ENCODE peak calls at places on chromosomes 2 and 18, in seven cellular contexts. J, B, W, X, Y, L and D are unnamed samples.

GRCh38 chr18:52937840-52938239 is 597.8 kb downstream of the DCC start:
- ATAC-seq in B (no peak), L (no peak), J (no peak), X (no peak), Y (no peak), W (no peak), D (no peak)

GRCh38 chr2:62794791-62795190 is 89.3 kb downstream of the EHBP1 start:
- ATAC-seq in Y (no peak), J (peak), L (peak), W (no peak), B (no peak), X (peak), D (no peak)

GRCh38 chr2:104025296-104025695 is 828.6 kb upstream of the POU3F3 start:
- ATAC-seq in W (no peak), Y (no peak), X (no peak), J (no peak), B (no peak), L (no peak), D (no peak)

GRCh38 chr18:54672846-54673475 is 81.9 kb downstream of the DYNAP start:
- ATAC-seq in X (no peak), W (no peak), L (peak), Y (no peak), J (no peak), B (no peak), D (no peak)

GRCh38 chr18:62715829-62716678 is 713 bp downstream of the PHLPP1 start:
- ATAC-seq in J (peak), Y (peak), X (peak), L (no peak), B (peak), W (peak), D (peak)

GRCh38 chr18:70454705-70455322 is 166.0 kb downstream of the SOCS6 start:
- ATAC-seq in Y (peak), X (peak), B (no peak), J (no peak), L (peak), W (no peak), D (no peak)

GRCh38 chr2:85920810-85921545 is 32.2 kb upstream of the ST3GAL5 start:
- ATAC-seq in X (peak), J (peak), Y (no peak), W (peak), L (peak), B (peak), D (peak)

GRCh38 chr18:21105936-21106335 is 5.7 kb downstream of the ROCK1 start:
- ATAC-seq in W (no peak), X (no peak), L (peak), B (peak), J (no peak), Y (no peak), D (no peak)

GRCh38 chr18:13415736-13416135 is 197.2 kb downstream of the LDLRAD4 start:
- ATAC-seq in B (peak), Y (no peak), J (no peak), W (no peak), X (no peak), L (no peak), D (no peak)

GRCh38 chr2:121417826-121418225 is 112.9 kb upstream of the RNU4ATAC start:
- ATAC-seq in X (no peak), J (no peak), B (no peak), L (no peak), W (no peak), Y (no peak), D (no peak)

GRCh38 chr18:57083485-57083884 is 63.4 kb upstream of the BOD1L2 start:
- ATAC-seq in B (no peak), Y (no peak), L (no peak), X (no peak), W (no peak), J (no peak), D (no peak)

GRCh38 chr18:61459896-61460295 is 126.7 kb downstream of the CDH20 start:
- ATAC-seq in J (no peak), Y (no peak), W (peak), B (no peak), X (no peak), L (no peak), D (no peak)

GRCh38 chr2:228681426-228681825 is 499.9 kb upstream of the SPHKAP start:
- ATAC-seq in W (no peak), Y (peak), B (peak), J (peak), L (peak), X (peak), D (peak)

GRCh38 chr2:120605231-120605935 is 130.3 kb upstream of the GLI2 start:
- ATAC-seq in J (no peak), Y (no peak), B (no peak), W (no peak), L (no peak), X (no peak), D (no peak)

GRCh38 chr18:13536578-13536977 is 189.8 kb downstream of the FAM210A start:
- ATAC-seq in L (no peak), W (no peak), B (no peak), X (no peak), J (no peak), Y (no peak), D (no peak)

GRCh38 chr2:102050854-102051391 is 59.2 kb downstream of the IL1R2 start:
- ATAC-seq in X (peak), B (peak), J (peak), W (peak), Y (no peak), L (no peak), D (peak)

GRCh38 chr18:23641143-23641720 is 21.5 kb downstream of the ANKRD29 start:
- ATAC-seq in J (no peak), B (no peak), Y (no peak), X (no peak), L (no peak), W (no peak), D (no peak)

GRCh38 chr2:152175368-152176112 is at the start of gene STAM2:
- ATAC-seq in X (peak), W (peak), L (peak), Y (peak), B (peak), J (peak), D (peak)
- TF ChIP-seq POLR2A in X (peak), W (peak), L (peak), Y (peak), B (peak), J (peak), D (peak)

GRCh38 chr18:46315187-46315586 is 211.0 kb downstream of the HAUS1 start:
- ATAC-seq in B (no peak), J (no peak), X (no peak), W (no peak), Y (no peak), L (peak), D (no peak)
- TF ChIP-seq CTCF in B (no peak), J (no peak), X (no peak), W (no peak), Y (no peak), L (no peak), D (no peak)

GRCh38 chr2:179264238-179265081 is at the start of gene SESTD1:
- ATAC-seq in X (peak), Y (peak), L (peak), J (peak), B (peak), W (peak), D (peak)
- TF ChIP-seq POLR2A in X (no peak), Y (peak), L (peak), J (peak), B (peak), W (peak), D (peak)

DNA sequence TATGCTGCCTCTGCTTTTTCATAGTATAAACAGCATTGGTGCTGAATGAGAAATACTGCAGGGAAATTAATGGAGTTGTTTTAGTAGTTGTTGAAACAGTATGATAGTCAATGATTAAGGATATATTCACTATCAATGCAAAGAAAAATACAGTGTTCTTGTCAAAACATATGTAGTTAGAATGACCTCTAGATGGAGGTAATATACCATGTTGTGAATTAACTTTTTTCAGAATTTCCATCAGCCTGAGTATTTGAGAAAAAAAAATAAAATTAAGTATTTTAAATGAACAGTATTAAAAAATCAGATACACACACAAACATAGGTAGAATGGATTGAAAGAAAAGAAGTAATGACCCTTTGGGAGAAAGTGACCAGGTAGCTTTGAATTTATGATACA is 59.5 kb downstream of the RMDN2 start:
- ATAC-seq in L (no peak), X (peak), J (no peak), W (no peak), B (no peak), Y (no peak), D (no peak)
- TF ChIP-seq CTCF in L (no peak), X (peak), J (no peak), W (no peak), B (no peak), Y (no peak), D (no peak)

GRCh38 chr2:71071681-71072398 is 3.4 kb downstream of the NAGK start:
- ATAC-seq in Y (no peak), L (no peak), X (no peak), J (no peak), B (no peak), W (no peak), D (no peak)

GRCh38 chr2:71072492-71072891 is 4.0 kb downstream of the NAGK start:
- ATAC-seq in X (no peak), L (no peak), B (no peak), W (no peak), J (no peak), Y (no peak), D (no peak)

GRCh38 chr2:71068218-71069035 is at the start of gene NAGK:
- ATAC-seq in J (peak), B (peak), W (peak), X (peak), L (peak), Y (peak), D (peak)

GRCh38 chr2:71069376-71069775 is 928 bp downstream of the NAGK start:
- ATAC-seq in J (no peak), L (no peak), W (no peak), Y (no peak), X (no peak), B (no peak), D (no peak)

GRCh38 chr2:71070294-71071025 is 2.0 kb downstream of the NAGK start:
- ATAC-seq in J (no peak), B (no peak), W (no peak), Y (no peak), L (peak), X (no peak), D (no peak)
- TF ChIP-seq POLR2A in J (no peak), B (no peak), W (no peak), Y (no peak), L (no peak), X (no peak), D (no peak)

GRCh38 chr2:27071990-27072830 is 756 bp upstream of the OST4 start:
- ATAC-seq in X (peak), W (no peak), B (peak), J (no peak), L (peak), Y (peak), D (peak)

GRCh38 chr2:27069961-27070618 is 1.4 kb downstream of the OST4 start:
- ATAC-seq in J (no peak), Y (no peak), B (no peak), X (no peak), L (no peak), W (no peak), D (no peak)

GRCh38 chr2:27072950-27073349 is 1.5 kb upstream of the OST4 start:
- ATAC-seq in L (no peak), J (no peak), B (no peak), Y (no peak), X (no peak), W (no peak), D (no peak)

GRCh38 chr2:27070653-27071276 is 689 bp downstream of the OST4 start:
- ATAC-seq in W (no peak), Y (no peak), B (no peak), X (peak), L (peak), J (no peak), D (no peak)

GRCh38 chr2:27071277-27071989 is at the start of gene OST4:
- ATAC-seq in W (peak), J (peak), Y (peak), L (peak), X (peak), B (peak), D (peak)
- TF ChIP-seq CTCF in W (no peak), J (no peak), Y (no peak), L (peak), X (no peak), B (no peak), D (no peak)

GRCh38 chr2:241363316-241363879 is 7.3 kb downstream of the FARP2 start:
- ATAC-seq in Y (no peak), B (no peak), X (peak), J (peak), W (peak), L (peak), D (no peak)
- TF ChIP-seq POLR2A in Y (no peak), B (no peak), X (no peak), J (no peak), W (no peak), L (no peak), D (no peak)

GRCh38 chr2:241595600-241596140 is 37.1 kb downstream of the BOK start:
- ATAC-seq in W (no peak), L (peak), X (no peak), B (peak), J (no peak), Y (peak), D (no peak)
- TF ChIP-seq CTCF in W (no peak), L (peak), X (peak), B (peak), J (no peak), Y (peak), D (no peak)

GRCh38 chr18:58674863-58675472 is 3.7 kb downstream of the MALT1 start:
- ATAC-seq in X (peak), L (no peak), J (no peak), Y (no peak), W (no peak), B (no peak), D (no peak)
- TF ChIP-seq POLR2A in X (no peak), L (no peak), J (no peak), Y (no peak), W (no peak), B (no peak), D (no peak)

GRCh38 chr2:166385313-166385712 is 9.6 kb upstream of the SCN9A start:
- ATAC-seq in B (no peak), J (no peak), W (no peak), X (no peak), L (no peak), Y (no peak), D (no peak)

GRCh38 chr2:166380615-166381014 is 4.9 kb upstream of the SCN9A start:
- ATAC-seq in W (no peak), J (no peak), Y (no peak), L (no peak), B (no peak), X (no peak), D (no peak)

GRCh38 chr2:166388488-166389070 is 12.8 kb upstream of the SCN9A start:
- ATAC-seq in Y (no peak), B (peak), L (no peak), X (no peak), W (no peak), J (no peak), D (no peak)

GRCh38 chr2:166382448-166382847 is 6.7 kb upstream of the SCN9A start:
- ATAC-seq in W (no peak), J (no peak), Y (no peak), B (no peak), X (no peak), L (peak), D (no peak)

GRCh38 chr2:166384774-166385173 is 9.0 kb upstream of the SCN9A start:
- ATAC-seq in W (no peak), J (no peak), L (no peak), B (no peak), X (no peak), Y (peak), D (no peak)
- TF ChIP-seq CTCF in W (peak), J (peak), L (peak), B (peak), X (peak), Y (peak), D (peak)